ENCODE peak calls at places on chromosomes 16 and 17, in nine cellular contexts. X is left ventricle myocardium inferior; Z is substantia nigra; R is A549; A is H9; T is HL-60; M is brain microvascular endothelial cell; Y is CD8-positive, alpha-beta memory T cell; L is tibial nerve. G is an unnamed sample.

GRCh38 chr17:76681222-76682137 is 29.3 kb downstream of the MXRA7 start:
- DNase-seq in X (peak), Z (no peak), R (peak), A (peak), T (no peak), M (peak), Y (peak), L (peak), G (peak)

GRCh38 chr17:79042421-79043190 is 18.6 kb downstream of the C1QTNF1 start:
- DNase-seq in X (peak), Z (no peak), R (peak), A (peak), T (no peak), M (peak), Y (peak), L (peak), G (peak)

GRCh38 chr17:77924757-77925336 is 33.7 kb upstream of the TNRC6C start:
- DNase-seq in X (peak), Z (no peak), R (no peak), A (peak), T (no peak), M (peak), Y (no peak), L (peak), G (peak)

GRCh38 chr17:80782536-80783427 is 208.9 kb upstream of the CHMP6 start:
- DNase-seq in X (no peak), Z (no peak), R (peak), A (peak), T (no peak), M (peak), Y (peak), L (no peak), G (no peak)

GRCh38 chr17:5508855-5509254 is 22.5 kb downstream of the MIS12 start:
- DNase-seq in X (no peak), Z (no peak), R (no peak), A (peak), T (no peak), M (peak), Y (no peak), L (no peak), G (peak)

GRCh38 chr17:32697728-32698625 is 178.9 kb downstream of the MYO1D start:
- DNase-seq in X (no peak), Z (no peak), R (no peak), A (no peak), T (no peak), M (no peak), Y (no peak), L (no peak), G (peak)

GRCh38 chr17:28426081-28426519 is 20.1 kb upstream of the SLC46A1 start:
- DNase-seq in X (no peak), Z (no peak), R (peak), A (peak), T (no peak), M (no peak), Y (no peak), L (no peak), G (no peak)

GRCh38 chr17:28746611-28747045 is 2.8 kb downstream of the TRAF4 start:
- DNase-seq in X (no peak), Z (no peak), R (no peak), A (peak), T (no peak), M (no peak), Y (no peak), L (no peak), G (peak)

GRCh38 chr17:64785050-64785449 is 122.9 kb upstream of the SMURF2 start:
- DNase-seq in X (no peak), Z (no peak), R (no peak), A (peak), T (no peak), M (no peak), Y (no peak), L (no peak), G (no peak)

GRCh38 chr16:52873997-52874500 is 178.6 kb downstream of the CHD9NB start:
- DNase-seq in X (no peak), Z (no peak), R (no peak), A (peak), T (no peak), M (no peak), Y (no peak), L (no peak), G (no peak)

GRCh38 chr16:47018223-47018891 is 44.9 kb upstream of the DNAJA2 start:
- DNase-seq in X (no peak), Z (no peak), R (peak), A (peak), T (peak), M (peak), Y (peak), L (no peak), G (peak)

GRCh38 chr17:34245496-34245895 is 9.6 kb upstream of the CCL2 start:
- DNase-seq in X (no peak), Z (no peak), R (no peak), A (no peak), T (no peak), M (no peak), Y (no peak), L (no peak), G (no peak)

GRCh38 chr17:21200590-21201301 is 13.2 kb downstream of the TMEM11 start:
- DNase-seq in X (no peak), Z (no peak), R (no peak), A (no peak), T (no peak), M (no peak), Y (no peak), L (no peak), G (peak)

GRCh38 chr17:55266958-55267688 is 2.4 kb downstream of the HLF start:
- DNase-seq in X (no peak), Z (no peak), R (no peak), A (no peak), T (no peak), M (no peak), Y (no peak), L (no peak), G (no peak)

GRCh38 chr17:80220709-80221215 is 535 bp downstream of the SLC26A11 start:
- DNase-seq in X (no peak), Z (no peak), R (peak), A (no peak), T (no peak), M (no peak), Y (peak), L (no peak), G (no peak)

GRCh38 chr16:12995721-12996372 is 94.4 kb downstream of the SHISA9 start:
- DNase-seq in X (no peak), Z (no peak), R (no peak), A (no peak), T (no peak), M (no peak), Y (no peak), L (no peak), G (no peak)

GRCh38 chr16:12999368-12999767 is 98.0 kb downstream of the SHISA9 start:
- DNase-seq in X (no peak), Z (no peak), R (no peak), A (no peak), T (no peak), M (no peak), Y (no peak), L (no peak), G (no peak)

GRCh38 chr16:12994402-12994801 is 93.0 kb downstream of the SHISA9 start:
- DNase-seq in X (no peak), Z (no peak), R (no peak), A (no peak), T (no peak), M (no peak), Y (no peak), L (no peak), G (no peak)

GRCh38 chr16:12998376-12999085 is 97.1 kb downstream of the SHISA9 start:
- DNase-seq in X (no peak), Z (no peak), R (no peak), A (no peak), T (no peak), M (no peak), Y (no peak), L (no peak), G (no peak)
- H3K27ac ChIP-seq in X (no peak), Z (no peak), R (no peak), A (no peak), T (no peak), M (no peak), Y (no peak), L (no peak), G (no peak)

GRCh38 chr17:8426094-8426720 is 9.5 kb upstream of the NDEL1 start:
- DNase-seq in X (no peak), Z (no peak), R (no peak), A (no peak), T (no peak), M (no peak), Y (no peak), L (no peak), G (no peak)

GRCh38 chr17:8435245-8436168 is at the start of gene NDEL1:
- DNase-seq in X (peak), Z (peak), R (peak), A (peak), T (peak), M (peak), Y (peak), L (peak), G (peak)

GRCh38 chr17:8436169-8436932 is 667 bp downstream of the NDEL1 start:
- DNase-seq in X (peak), Z (peak), R (peak), A (peak), T (no peak), M (peak), Y (peak), L (peak), G (peak)

GRCh38 chr17:8426802-8427201 is 8.9 kb upstream of the NDEL1 start:
- DNase-seq in X (no peak), Z (no peak), R (no peak), A (no peak), T (no peak), M (no peak), Y (no peak), L (no peak), G (no peak)

DNA sequence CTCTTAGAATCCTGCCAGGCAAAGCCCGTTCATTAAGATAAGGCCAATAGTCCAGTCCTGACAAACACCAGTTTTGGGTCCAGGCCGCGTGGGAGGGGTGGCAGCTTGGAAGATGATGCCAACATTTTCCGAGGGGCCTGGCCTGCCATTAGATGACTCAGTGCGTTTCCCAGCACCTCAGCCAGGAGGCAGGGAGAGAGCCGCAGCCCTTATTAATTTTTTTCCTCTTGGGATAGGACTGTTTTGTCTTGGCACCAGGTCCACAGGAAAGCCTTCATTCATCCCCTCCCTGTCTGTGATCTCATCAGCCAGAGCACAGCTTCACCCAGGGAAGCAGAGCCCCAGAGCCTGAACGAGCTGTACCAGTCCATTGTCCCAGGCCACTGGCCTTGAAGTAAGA is 4.7 kb upstream of the NDEL1 start:
- DNase-seq in X (peak), Z (no peak), R (no peak), A (no peak), T (no peak), M (no peak), Y (no peak), L (no peak), G (peak)
- H3K27ac ChIP-seq in X (peak), Z (no peak), R (no peak), A (no peak), T (no peak), M (no peak), Y (no peak), L (peak), G (peak)

DNA sequence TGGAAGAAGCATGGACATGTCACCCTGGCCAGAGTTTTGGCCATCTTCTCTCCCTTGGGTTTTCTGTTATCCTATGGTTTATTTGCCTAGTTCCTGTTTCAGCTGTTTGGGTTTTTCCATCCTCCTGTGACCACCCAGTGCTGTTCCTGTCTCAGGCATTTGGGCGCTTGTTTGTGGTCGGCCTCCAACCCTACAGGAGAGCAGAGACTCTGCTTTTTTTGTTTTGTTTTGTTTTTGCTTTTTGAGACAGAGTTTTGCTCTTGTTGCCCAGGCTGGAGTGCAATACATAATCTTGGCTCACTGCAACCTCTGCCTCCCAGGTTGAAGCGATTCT is 3.3 kb upstream of the ZC3H7A start:
- DNase-seq in X (no peak), Z (no peak), R (no peak), A (no peak), T (no peak), M (no peak), Y (no peak), L (no peak), G (no peak)
- H3K27ac ChIP-seq in X (peak), Z (no peak), R (no peak), A (no peak), T (peak), M (no peak), Y (no peak), L (peak), G (no peak)

GRCh38 chr16:70730944-70731343 is 45.1 kb upstream of the MTSS2 start:
- DNase-seq in X (peak), Z (no peak), R (no peak), A (no peak), T (no peak), M (no peak), Y (no peak), L (no peak), G (no peak)

GRCh38 chr16:70726869-70727494 is 41.1 kb upstream of the MTSS2 start:
- DNase-seq in X (peak), Z (no peak), R (no peak), A (no peak), T (no peak), M (no peak), Y (no peak), L (no peak), G (no peak)

GRCh38 chr16:70729292-70729691 is 43.4 kb upstream of the MTSS2 start:
- DNase-seq in X (no peak), Z (no peak), R (no peak), A (no peak), T (no peak), M (no peak), Y (no peak), L (no peak), G (no peak)

GRCh38 chr16:70728145-70728544 is 42.3 kb upstream of the MTSS2 start:
- DNase-seq in X (no peak), Z (no peak), R (no peak), A (no peak), T (no peak), M (no peak), Y (no peak), L (no peak), G (no peak)

DNA sequence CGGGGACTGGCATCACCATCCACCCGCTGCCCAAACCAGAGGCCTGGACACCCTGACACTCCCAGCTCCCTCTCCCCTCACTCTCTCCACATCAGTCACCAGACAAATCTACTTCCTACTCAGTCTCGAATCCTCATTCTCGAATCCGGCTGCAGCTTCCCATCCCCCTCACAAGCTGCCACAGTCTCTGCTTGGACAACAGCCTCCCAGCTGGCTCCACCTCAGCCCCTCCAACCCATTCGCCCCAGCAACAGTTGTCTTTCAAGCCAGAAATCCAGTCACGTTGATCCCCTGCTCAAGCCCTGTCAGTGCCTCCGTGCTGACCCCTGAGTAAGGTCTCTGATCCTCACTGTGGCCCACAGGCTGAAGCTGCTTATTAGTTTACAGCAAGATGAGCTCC is 44.2 kb upstream of the MTSS2 start:
- DNase-seq in X (no peak), Z (no peak), R (no peak), A (no peak), T (no peak), M (no peak), Y (no peak), L (no peak), G (no peak)
- H3K27ac ChIP-seq in X (peak), Z (peak), R (no peak), A (no peak), T (no peak), M (no peak), Y (no peak), L (no peak), G (no peak)

DNA sequence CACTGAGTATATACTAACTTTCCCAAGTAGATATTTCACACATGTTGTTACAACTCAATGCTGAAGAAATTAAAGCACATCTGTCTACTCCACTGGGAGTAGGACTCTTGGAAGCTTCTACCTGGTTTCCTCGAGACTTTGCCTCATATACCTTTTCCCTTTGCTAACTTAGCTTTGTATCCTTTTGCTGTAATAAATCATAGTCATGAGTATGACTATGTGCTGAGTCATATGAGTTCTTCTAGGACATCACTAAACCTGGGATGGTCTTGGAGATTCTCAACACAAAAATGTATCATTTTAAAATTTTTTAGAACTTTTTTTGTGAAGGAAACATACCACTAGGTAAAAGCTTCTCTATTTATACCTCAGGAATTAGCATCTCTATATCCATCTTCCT is 39.8 kb downstream of the ABCA5 start:
- DNase-seq in X (no peak), Z (no peak), R (no peak), A (no peak), T (no peak), M (no peak), Y (no peak), L (no peak), G (peak)
- H3K27ac ChIP-seq in X (no peak), Z (no peak), R (peak), A (no peak), T (no peak), M (no peak), Y (no peak), L (no peak), G (peak)

DNA sequence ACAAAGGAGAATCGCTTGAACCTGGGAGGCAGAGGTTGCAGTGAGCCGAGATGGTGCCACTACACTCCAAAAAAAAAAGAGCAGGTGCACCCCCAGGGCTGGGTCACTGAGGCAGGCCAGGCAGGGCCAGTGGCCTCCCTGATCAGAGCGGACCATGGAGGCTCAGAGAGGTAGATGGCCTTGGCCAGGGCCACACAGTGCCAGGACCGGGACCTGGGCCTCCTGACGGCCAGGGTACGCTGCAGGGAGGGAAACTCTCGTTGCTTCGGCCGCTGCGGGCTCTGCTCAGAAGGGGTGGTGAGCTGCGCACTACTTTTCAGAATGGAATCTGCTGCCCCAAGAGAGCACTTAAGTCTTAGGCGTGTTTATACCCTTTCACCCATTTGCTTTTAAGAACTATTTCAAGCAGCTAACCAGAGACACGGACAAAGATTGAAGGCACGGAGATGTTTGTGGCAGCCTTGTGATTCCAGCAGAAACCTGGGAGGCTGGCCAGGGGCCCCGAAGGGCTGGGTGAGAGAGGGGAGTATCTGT is 17.1 kb downstream of the MYO1C start:
- DNase-seq in X (no peak), Z (no peak), R (no peak), A (no peak), T (no peak), M (no peak), Y (no peak), L (no peak), G (no peak)
- H3K27ac ChIP-seq in X (peak), Z (no peak), R (peak), A (no peak), T (no peak), M (no peak), Y (no peak), L (peak), G (no peak)

DNA sequence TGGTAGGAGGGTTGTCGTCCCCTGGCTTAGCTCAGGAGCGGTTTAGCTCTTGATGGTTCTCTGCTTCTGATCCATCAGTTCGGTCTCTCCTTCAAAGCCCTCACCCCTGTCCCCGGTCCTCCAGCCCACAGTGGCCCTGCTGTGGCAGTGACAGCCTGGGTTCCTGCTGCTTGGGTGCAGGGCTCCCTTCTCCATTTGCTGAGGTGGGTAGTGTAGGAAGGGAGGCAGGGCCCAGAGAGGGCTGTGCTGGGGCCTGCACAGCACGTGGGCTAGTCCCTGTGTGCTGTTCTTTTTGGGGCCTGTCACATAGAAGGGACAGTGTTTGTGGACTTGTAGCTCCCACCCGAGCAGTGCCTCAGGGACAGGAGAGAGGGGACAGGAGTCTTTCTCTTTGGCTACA is 18.3 kb downstream of the TMEM94 start:
- DNase-seq in X (no peak), Z (no peak), R (no peak), A (no peak), T (no peak), M (no peak), Y (no peak), L (no peak), G (no peak)
- H3K27ac ChIP-seq in X (peak), Z (peak), R (no peak), A (no peak), T (no peak), M (no peak), Y (no peak), L (peak), G (no peak)

DNA sequence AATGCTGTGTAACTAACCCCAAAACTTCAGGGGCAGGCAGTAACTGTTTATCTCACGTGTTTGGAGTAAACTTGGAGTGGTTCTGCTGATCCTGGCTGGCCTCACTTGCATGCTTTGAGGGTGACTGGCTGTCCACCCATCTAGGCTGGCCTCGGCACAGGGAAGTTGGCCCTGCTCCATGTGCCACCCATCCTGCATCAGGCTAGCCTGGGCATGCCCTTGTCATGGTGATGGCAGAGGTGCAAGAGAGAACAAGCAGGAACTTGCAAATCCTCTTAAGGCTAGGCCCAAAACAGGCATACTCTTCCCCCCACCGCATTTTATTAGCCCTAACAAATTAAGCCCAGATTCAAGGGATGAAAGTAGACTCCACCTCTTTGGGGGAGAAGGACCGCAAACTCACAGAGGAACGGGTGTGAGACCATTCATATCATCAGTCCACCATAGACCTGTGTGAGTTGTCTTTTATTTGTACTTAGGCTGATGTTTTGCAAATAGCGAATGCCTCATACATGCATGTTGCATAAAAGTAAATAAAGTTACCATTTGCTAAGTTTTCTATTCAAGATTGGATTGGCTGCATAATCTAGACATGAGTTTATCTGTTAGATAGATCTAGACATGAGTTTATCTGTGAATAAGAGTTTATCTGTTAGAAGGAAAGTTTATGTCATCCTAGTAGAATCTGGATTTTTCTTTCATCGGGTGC is 221.0 kb downstream of the CCDC182 start:
- DNase-seq in X (peak), Z (no peak), R (peak), A (no peak), T (no peak), M (no peak), Y (no peak), L (no peak), G (peak)
- H3K27ac ChIP-seq in X (peak), Z (no peak), R (peak), A (no peak), T (no peak), M (no peak), Y (no peak), L (no peak), G (peak)